ENCODE peak calls at places on chromosomes 3 and 15, in nine cellular contexts. U, Y, T, K, J, M, W, D and X are unnamed samples.
A peak's percentile ranks its signal among the peaks of the same experiment; 100 is the strongest.

GRCh38 chr15:60137711-60138396 is 133.7 kb downstream of the FOXB1 start:
- DNase-seq in W (no peak), Y (no peak), U (no peak), T (no peak), M (no peak), K (no peak), D (no peak), J (no peak), X (no peak)

GRCh38 chr3:108036984-108037741 is 53.7 kb downstream of the CD47 start:
- DNase-seq in Y (no peak), J (no peak), K (no peak), W (peak; percentile 27), U (no peak), M (no peak), D (no peak), T (no peak), X (no peak)

GRCh38 chr3:38147434-38147833 is 9.0 kb downstream of the MYD88 start:
- DNase-seq in W (no peak), J (no peak), U (no peak), K (no peak), D (no peak), Y (no peak), T (no peak), M (no peak), X (no peak)

GRCh38 chr15:81313686-81314085 is 10.3 kb downstream of the STARD5 start:
- DNase-seq in W (no peak), J (no peak), D (no peak), Y (no peak), T (no peak), K (no peak), M (no peak), U (no peak), X (no peak)

GRCh38 chr3:194109192-194109863 is 26.6 kb upstream of the HES1 start:
- DNase-seq in D (no peak), K (no peak), U (no peak), T (no peak), Y (no peak), W (no peak), M (no peak), J (no peak), X (no peak)

GRCh38 chr15:72037321-72037720 is 80.6 kb downstream of the MYO9A start:
- DNase-seq in Y (no peak), M (peak; percentile 60), W (no peak), J (no peak), U (peak; percentile 25), K (no peak), D (no peak), T (no peak), X (no peak)

GRCh38 chr15:52095597-52096262 is 16.8 kb downstream of the BCL2L10 start:
- DNase-seq in Y (no peak), T (no peak), M (peak; percentile 96), U (peak; percentile 41), K (no peak), D (no peak), J (no peak), W (peak; percentile 98), X (no peak)

GRCh38 chr3:11185564-11186317 is 31.4 kb downstream of the HRH1 start:
- DNase-seq in K (no peak), W (peak; percentile 92), T (no peak), Y (no peak), D (no peak), J (no peak), U (peak; percentile 14), M (peak; percentile 91), X (no peak)

GRCh38 chr3:3110299-3110630 is at the start of gene IL5RA:
- DNase-seq in W (no peak), J (no peak), D (no peak), M (no peak), K (no peak), T (no peak), Y (no peak), U (no peak), X (no peak)

GRCh38 chr3:160399347-160400047 is at the start of gene SMC4:
- DNase-seq in Y (peak; percentile 64), M (peak; percentile 60), D (peak; percentile 71), W (peak; percentile 57), J (peak; percentile 74), K (peak; percentile 77), U (peak; percentile 86), T (peak; percentile 81), X (peak; percentile 80)

GRCh38 chr3:131303848-131304247 is 77.7 kb upstream of the NUDT16 start:
- DNase-seq in J (no peak), T (no peak), M (no peak), D (no peak), U (no peak), Y (no peak), W (no peak), K (no peak), X (no peak)

GRCh38 chr3:133440652-133441051 is 40.8 kb downstream of the BFSP2 start:
- DNase-seq in D (no peak), K (no peak), T (no peak), W (no peak), M (no peak), U (no peak), J (no peak), Y (no peak), X (no peak)

GRCh38 chr3:180421221-180421620 is 180.7 kb upstream of the TTC14 start:
- DNase-seq in W (no peak), Y (no peak), T (no peak), U (no peak), J (no peak), D (no peak), M (no peak), K (no peak), X (no peak)

GRCh38 chr3:70916375-70917055 is 604.1 kb upstream of the MDFIC2 start:
- DNase-seq in M (no peak), T (no peak), D (no peak), K (no peak), J (peak; percentile 18), W (no peak), Y (no peak), U (no peak), X (no peak)

GRCh38 chr3:20914260-20914659 is 728.3 kb upstream of the SGO1 start:
- DNase-seq in T (no peak), D (no peak), M (no peak), U (no peak), Y (no peak), J (no peak), W (no peak), K (no peak), X (no peak)

GRCh38 chr15:59330649-59331048 is 42.0 kb downstream of the MYO1E start:
- DNase-seq in K (no peak), U (peak; percentile 39), M (no peak), D (no peak), W (no peak), T (no peak), J (no peak), Y (no peak), X (no peak)

GRCh38 chr3:111980716-111981456 is 2.1 kb downstream of the ABHD10 start:
- DNase-seq in T (no peak), J (no peak), W (no peak), D (no peak), U (no peak), M (no peak), Y (no peak), K (no peak), X (no peak)

GRCh38 chr3:195441051-195441450 is 1.8 kb downstream of the ACAP2 start:
- DNase-seq in Y (no peak), D (no peak), K (no peak), W (no peak), J (no peak), U (no peak), M (no peak), T (no peak), X (no peak)

GRCh38 chr15:63491979-63492378 is 12.4 kb upstream of the USP3 start:
- DNase-seq in T (no peak), M (no peak), W (no peak), K (no peak), Y (no peak), U (no peak), D (no peak), J (no peak), X (no peak)

GRCh38 chr15:72599855-72600464 is 54.5 kb upstream of the GOLGA6B start:
- DNase-seq in D (no peak), K (no peak), W (peak; percentile 4), M (no peak), J (peak; percentile 62), U (peak; percentile 34), T (no peak), Y (no peak), X (peak; percentile 17)

GRCh38 chr3:186150234-186150830 is 41.4 kb upstream of the ETV5 start:
- DNase-seq in J (no peak), K (no peak), W (no peak), T (no peak), U (no peak), Y (no peak), D (no peak), M (no peak), X (no peak)

GRCh38 chr15:62848631-62849050 is 193.9 kb upstream of the TPM1 start:
- DNase-seq in K (no peak), D (no peak), J (no peak), U (peak; percentile 11), T (no peak), Y (no peak), M (no peak), W (no peak), X (no peak)

GRCh38 chr3:5016218-5017161 is 37.3 kb downstream of the BHLHE40 start:
- DNase-seq in W (no peak), K (no peak), Y (no peak), U (peak; percentile 92), M (no peak), D (peak; percentile 20), J (no peak), T (no peak), X (no peak)

GRCh38 chr3:196694941-196695848 is 16.9 kb downstream of the CEP19 start:
- DNase-seq in J (no peak), M (no peak), U (no peak), D (no peak), T (no peak), W (no peak), Y (no peak), K (no peak), X (no peak)

GRCh38 chr3:194537732-194538247 is 51.0 kb upstream of the ATP13A3 start:
- DNase-seq in Y (no peak), W (peak; percentile 59), K (no peak), M (peak; percentile 40), J (no peak), T (no peak), U (peak; percentile 87), D (no peak), X (no peak)

GRCh38 chr3:137105277-137105977 is 147.6 kb downstream of the IL20RB start:
- DNase-seq in M (no peak), K (no peak), D (no peak), J (peak; percentile 51), T (peak; percentile 6), U (peak; percentile 31), Y (no peak), W (peak; percentile 8), X (peak; percentile 10)

GRCh38 chr15:92095691-92096090 is 242.2 kb downstream of the SLCO3A1 start:
- DNase-seq in D (no peak), M (no peak), J (no peak), Y (no peak), W (no peak), K (no peak), U (no peak), T (no peak), X (no peak)

GRCh38 chr3:67311440-67311839 is 313.3 kb downstream of the KBTBD8 start:
- DNase-seq in M (no peak), D (no peak), J (no peak), U (no peak), Y (no peak), K (no peak), W (no peak), T (no peak), X (no peak)

GRCh38 chr3:191378142-191378541 is 47.8 kb upstream of the UTS2B start:
- DNase-seq in U (no peak), W (no peak), K (no peak), M (no peak), Y (no peak), T (no peak), D (no peak), J (no peak), X (no peak)

GRCh38 chr15:75943713-75944215 is 40.1 kb downstream of the FBXO22 start:
- DNase-seq in K (no peak), T (no peak), Y (no peak), D (no peak), U (no peak), J (no peak), W (no peak), M (no peak), X (no peak)

GRCh38 chr3:52704611-52705437 is 767 bp downstream of the GLT8D1 start:
- DNase-seq in U (peak; percentile 25), T (no peak), K (no peak), M (no peak), D (no peak), Y (no peak), W (no peak), J (peak; percentile 26), X (peak; percentile 26)